ENCODE peak calls at places on chromosome 18, in seven cellular contexts. J is AG04450, Y is Peyer's patch, R is SK-N-SH, S is stomach, U is PC-9, X is left lung. C is an unnamed sample.
A peak's percentile ranks its signal among the peaks of the same experiment; 100 is the strongest.

GRCh38 chr18:79796016-79796415 is 1.7 kb upstream of the KCNG2 start:
- DNase-seq in J (no peak), Y (peak; percentile 5), R (no peak), S (no peak), U (no peak), X (no peak), C (no peak)

GRCh38 chr18:58806826-58807714 is 57.6 kb upstream of the ZNF532 start:
- DNase-seq in J (no peak), Y (no peak), R (no peak), S (no peak), U (no peak), X (no peak), C (no peak)

GRCh38 chr18:57533399-57533884 is 53.1 kb downstream of the FECH start:
- DNase-seq in J (no peak), Y (no peak), R (peak; percentile 40), S (no peak), U (no peak), X (no peak), C (no peak)

GRCh38 chr18:5158171-5158570 is 38.9 kb downstream of the AKAIN1 start:
- DNase-seq in J (no peak), Y (no peak), R (no peak), S (no peak), U (no peak), X (no peak), C (no peak)

GRCh38 chr18:24935008-24935407 is 417.0 kb downstream of the ZNF521 start:
- DNase-seq in J (no peak), Y (no peak), R (no peak), S (no peak), U (no peak), X (no peak), C (no peak)

GRCh38 chr18:35041752-35042379 is 653 bp downstream of the MAPRE2 start:
- DNase-seq in J (no peak), Y (no peak), R (peak; percentile 30), S (no peak), U (no peak), X (no peak), C (no peak)

GRCh38 chr18:76482971-76483691 is 11.9 kb downstream of the ZNF516 start:
- DNase-seq in J (no peak), Y (peak; percentile 41), R (no peak), S (no peak), U (no peak), X (peak; percentile 67), C (no peak)

GRCh38 chr18:43422483-43422882 is 145.2 kb upstream of the SYT4 start:
- DNase-seq in J (no peak), Y (no peak), R (peak; percentile 47), S (no peak), U (no peak), X (no peak), C (no peak)

GRCh38 chr18:58241877-58242276 is 197.9 kb downstream of the NEDD4L start:
- DNase-seq in J (peak; percentile 46), Y (no peak), R (no peak), S (no peak), U (no peak), X (no peak), C (no peak)

GRCh38 chr18:59921384-59921891 is 21.6 kb downstream of the PMAIP1 start:
- DNase-seq in J (no peak), Y (no peak), R (no peak), S (no peak), U (no peak), X (no peak), C (peak; percentile 13)

DNA sequence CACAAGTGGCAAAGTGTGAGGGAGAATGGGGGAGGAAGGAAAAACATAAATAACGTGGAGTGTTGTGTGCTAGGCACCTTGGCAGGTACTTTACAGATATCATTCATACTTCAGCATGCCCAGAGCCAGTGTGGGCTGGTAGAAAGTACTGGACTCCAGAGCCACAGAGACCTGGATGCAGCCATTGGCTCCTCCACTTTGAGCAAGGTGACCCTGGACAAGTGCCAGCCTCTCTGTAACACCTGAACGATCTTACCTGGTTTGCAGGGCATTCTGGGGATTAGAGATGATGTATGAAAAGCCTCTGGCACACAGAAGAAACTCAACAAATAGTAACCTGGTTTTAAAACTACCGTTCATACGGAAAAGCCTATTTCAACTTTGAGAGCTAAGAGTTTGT is 6.3 kb downstream of the LOXHD1 start:
- DNase-seq in J (no peak), Y (no peak), R (no peak), S (no peak), U (no peak), X (no peak), C (no peak)
- H3K27ac ChIP-seq in J (no peak overlapping the region), Y (no peak overlapping the region), R (no peak overlapping the region), S (no peak overlapping the region), U (no peak overlapping the region), X (no peak overlapping the region), C (no peak overlapping the region)

DNA sequence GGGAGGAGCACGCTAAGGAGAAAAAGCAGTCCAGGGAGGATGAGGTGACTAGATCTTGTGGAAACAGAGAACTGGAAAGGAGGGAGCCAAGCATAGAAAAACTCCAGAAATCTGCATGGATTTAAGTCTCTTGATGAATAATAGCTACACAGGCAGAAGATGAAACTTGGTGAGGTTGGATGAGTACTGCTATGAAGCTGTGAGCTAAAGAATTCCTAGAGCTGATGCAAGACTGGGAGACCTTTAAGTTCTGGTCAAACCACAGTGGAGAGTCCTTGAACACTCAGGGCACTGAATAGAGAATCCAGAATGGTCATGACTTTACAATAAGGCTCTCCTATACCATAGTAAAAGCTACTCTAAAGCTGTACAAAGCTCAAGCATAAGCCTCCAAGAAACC is 18.4 kb upstream of the PIEZO2 start:
- DNase-seq in J (peak; percentile 13), Y (no peak), R (no peak), S (no peak), U (no peak), X (no peak), C (no peak)
- H3K4me3 ChIP-seq in J (no peak overlapping the region), Y (no peak overlapping the region), R (no peak overlapping the region), S (no peak overlapping the region), U (no peak overlapping the region), X (no peak overlapping the region), C (no peak overlapping the region)

GRCh38 chr18:21740724-21741510 is at the start of gene MIB1:
- DNase-seq in J (peak; percentile 90), Y (no peak), R (peak; percentile 96), S (peak; percentile 99), U (no peak), X (peak; percentile 90), C (peak; percentile 99)
- TF ChIP-seq CTCF in J (no peak), Y (no peak), R (no peak), S (no peak), U (no peak), X (peak; percentile 7), C (no peak)

GRCh38 chr18:12443631-12444030 is 35.9 kb downstream of the PRELID3A start:
- DNase-seq in J (no peak), Y (no peak), R (no peak), S (no peak), U (no peak), X (no peak), C (no peak)
- H3K27ac ChIP-seq in J (no peak overlapping the region), Y (no peak overlapping the region), R (no peak overlapping the region), S (no peak overlapping the region), U (no peak overlapping the region), X (no peak overlapping the region), C (no peak overlapping the region)

DNA sequence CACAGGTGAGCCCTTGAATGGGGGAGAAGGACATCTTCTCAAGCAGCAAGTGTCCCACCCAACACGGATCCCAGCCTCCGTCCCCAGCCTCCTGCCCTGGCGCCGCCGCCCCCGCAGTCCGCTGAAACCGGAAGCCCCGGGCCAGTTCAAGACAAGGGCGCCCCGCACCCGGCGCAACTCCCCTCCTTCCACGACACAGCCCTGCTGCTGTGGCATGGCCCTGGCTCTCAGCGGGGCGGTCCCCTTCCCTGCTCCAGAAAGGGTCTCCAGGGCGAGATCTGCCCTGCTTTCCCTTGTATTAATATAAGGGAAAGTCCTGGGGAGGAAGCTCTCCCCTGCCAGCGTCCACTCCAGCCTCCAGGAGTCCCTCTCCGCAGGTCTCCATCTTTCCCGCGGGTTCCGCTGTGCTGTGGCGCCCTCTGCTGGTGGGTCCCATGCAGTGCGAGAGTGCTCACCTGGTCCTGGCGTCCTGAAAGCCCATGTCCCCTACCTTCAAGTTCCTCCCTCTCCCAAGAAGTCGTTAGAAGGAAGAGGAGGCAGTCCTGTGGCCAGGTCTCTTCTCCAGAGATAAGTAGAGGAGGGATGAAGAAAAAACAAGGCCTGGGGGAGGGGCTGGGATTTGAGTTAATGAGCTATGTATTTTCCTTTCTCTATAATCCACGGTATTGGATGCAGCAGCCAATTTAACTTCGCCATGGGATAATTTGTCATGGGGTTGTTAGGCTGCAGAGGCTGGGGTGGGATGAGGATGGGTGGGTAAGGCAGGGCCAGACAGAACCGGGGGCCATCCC is 176.0 kb downstream of the SMAD2 start:
- DNase-seq in J (no peak), Y (peak; percentile 63), R (peak; percentile 84), S (peak; percentile 43), U (peak; percentile 25), X (peak; percentile 88), C (no peak)
- H3K4me3 ChIP-seq in J (no peak overlapping the region), Y (no peak overlapping the region), R (peak overlapping the region; percentile 54), S (no peak overlapping the region), U (no peak overlapping the region), X (no peak overlapping the region), C (no peak overlapping the region)